ENCODE peak calls at places on chromosomes 1 and 21, in six cellular contexts. U is T-helper 17 cell; W is amniotic stem cell; E is A549; R is stimulated activated CD8-positive, alpha-beta memory T cell treated with anti-CD3 and anti-CD28 coated beads, Interleukin-7, amount 100 ng/mL, for 4 hours; K is M059J. A is an unnamed sample.

GRCh38 chr1:160284220-160284781 is 632 bp downstream of the PEX19 start:
- DNase-seq in U (no peak), W (peak), E (peak), R (no peak), K (peak), A (peak)

GRCh38 chr1:21594495-21594894 is 74.7 kb downstream of the RAP1GAP start:
- DNase-seq in U (no peak), W (no peak), E (no peak), R (no peak), K (peak), A (peak)

GRCh38 chr1:84442256-84442655 is 36.8 kb upstream of the RPF1 start:
- DNase-seq in U (no peak), W (peak), E (peak), R (no peak), K (peak), A (peak)

GRCh38 chr21:26845750-26846035 is 484 bp upstream of the ADAMTS1 start:
- DNase-seq in U (no peak), W (no peak), E (no peak), R (no peak), K (no peak), A (no peak)

GRCh38 chr1:14661220-14661619 is 62.7 kb downstream of the KAZN start:
- DNase-seq in U (no peak), W (no peak), E (no peak), R (no peak), K (no peak), A (no peak)

GRCh38 chr21:14403681-14404318 is 20.9 kb upstream of the HSPA13 start:
- DNase-seq in U (no peak), W (no peak), E (peak), R (no peak), K (peak), A (peak)

GRCh38 chr1:213276236-213276635 is 225.2 kb downstream of the RPS6KC1 start:
- DNase-seq in U (no peak), W (no peak), E (no peak), R (no peak), K (no peak), A (no peak)

GRCh38 chr1:196181594-196181878 is 426.7 kb downstream of the KCNT2 start:
- DNase-seq in U (no peak), W (no peak), E (no peak), R (no peak), K (no peak), A (no peak)

GRCh38 chr1:43435146-43436145 is 18.3 kb downstream of the HYI start:
- DNase-seq in U (no peak), W (no peak), E (no peak), R (no peak), K (no peak), A (no peak)

GRCh38 chr1:154306151-154306550 is 14.7 kb upstream of the AQP10 start:
- DNase-seq in U (no peak), W (no peak), E (no peak), R (no peak), K (peak), A (no peak)

GRCh38 chr1:154115180-154115579 is 39.7 kb downstream of the NUP210L start:
- DNase-seq in U (no peak), W (no peak), E (no peak), R (no peak), K (peak), A (no peak)

GRCh38 chr1:98389809-98390208 is 271.7 kb upstream of the SNX7 start:
- DNase-seq in U (no peak), W (no peak), E (no peak), R (no peak), K (peak), A (no peak)

GRCh38 chr1:50970927-50971582 is 1.0 kb downstream of the CDKN2C start:
- DNase-seq in U (no peak), W (no peak), E (no peak), R (no peak), K (peak), A (peak)